ENCODE peak calls at places on chromosome 3, in six cellular contexts. L, Z, I, S, R and P are unnamed samples.

GRCh38 chr3:32733631-32734229 is 48.7 kb downstream of the CNOT10 start:
- DNase-seq in L (peak), Z (no peak), I (peak), S (peak), R (peak), P (no peak)

GRCh38 chr3:195076981-195077610 is 193.9 kb downstream of the XXYLT1 start:
- DNase-seq in L (no peak), Z (no peak), I (no peak), S (no peak), R (no peak), P (no peak)

GRCh38 chr3:123193448-123194101 is 8.2 kb upstream of the SEC22A start:
- DNase-seq in L (peak), Z (no peak), I (no peak), S (no peak), R (no peak), P (no peak)

GRCh38 chr3:138389144-138389601 is 40.8 kb downstream of the MRAS start:
- DNase-seq in L (no peak), Z (no peak), I (no peak), S (no peak), R (no peak), P (no peak)

GRCh38 chr3:15610083-15610482 is 8.5 kb downstream of the BTD start:
- DNase-seq in L (no peak), Z (no peak), I (peak), S (peak), R (peak), P (no peak)

GRCh38 chr3:156181509-156181908 is 61.1 kb downstream of the KCNAB1 start:
- DNase-seq in L (peak), Z (no peak), I (peak), S (peak), R (peak), P (no peak)

GRCh38 chr3:197600796-197601565 is 45.2 kb upstream of the BDH1 start:
- DNase-seq in L (no peak), Z (no peak), I (no peak), S (peak), R (no peak), P (no peak)

GRCh38 chr3:99892332-99892731 is 74.7 kb downstream of the CMSS1 start:
- DNase-seq in L (no peak), Z (no peak), I (no peak), S (no peak), R (no peak), P (no peak)

GRCh38 chr3:34646911-34647465 is 848.6 kb downstream of the PDCD6IP start:
- DNase-seq in L (peak), Z (no peak), I (no peak), S (peak), R (no peak), P (no peak)

GRCh38 chr3:13845806-13846205 is 34.1 kb downstream of the WNT7A start:
- DNase-seq in L (no peak), Z (no peak), I (no peak), S (no peak), R (no peak), P (no peak)

GRCh38 chr3:41933154-41933676 is 28.7 kb downstream of the ULK4 start:
- DNase-seq in L (no peak), Z (no peak), I (peak), S (no peak), R (peak), P (no peak)

GRCh38 chr3:20324664-20325478 is 138.9 kb upstream of the SGO1 start:
- DNase-seq in L (no peak), Z (no peak), I (no peak), S (no peak), R (no peak), P (no peak)